ENCODE peak calls at places on chromosomes 13 and 19, in ten cellular contexts. O is Peyer's patch; H is neural progenitor cell; Q is astrocyte; C is right atrium auricular region; S is thyroid gland; B is stomach; A is CD8-positive, alpha-beta T cell; G is fibroblast of lung; W is right lobe of liver. Z is an unnamed sample.

GRCh38 chr19:57903298-57904174 is 12.9 kb downstream of the ZNF417 start:
- DNase-seq in C (no peak), Q (peak; percentile 21), H (peak; percentile 33), O (no peak), W (no peak), S (no peak), A (no peak), B (no peak), G (peak; percentile 76), Z (no peak)

GRCh38 chr13:98039964-98040363 is 86.5 kb downstream of the IPO5 start:
- DNase-seq in B (no peak), H (no peak), W (no peak), Q (no peak), C (no peak), A (no peak), O (no peak), S (no peak), G (no peak), Z (no peak)

GRCh38 chr13:102847272-102848234 is 1.7 kb downstream of the ERCC5 start:
- DNase-seq in A (no peak), O (no peak), H (peak; percentile 46), S (no peak), B (no peak), C (no peak), Q (peak; percentile 14), G (peak; percentile 70), W (no peak), Z (no peak)

GRCh38 chr13:104014803-104015645 is 948.8 kb upstream of the SLC10A2 start:
- DNase-seq in Q (peak; percentile 92), C (no peak), S (no peak), O (no peak), A (no peak), G (peak; percentile 76), B (no peak), W (no peak), H (no peak), Z (no peak)

GRCh38 chr13:84570831-84571230 is 688.6 kb upstream of the SLITRK1 start:
- DNase-seq in G (peak; percentile 4), H (no peak), S (no peak), B (no peak), W (no peak), C (no peak), A (no peak), O (no peak), Q (peak; percentile 22), Z (no peak)

GRCh38 chr13:102286326-102286725 is 115.5 kb downstream of the FGF14 start:
- DNase-seq in S (no peak), C (no peak), O (no peak), A (no peak), B (no peak), H (no peak), Q (peak; percentile 92), G (peak; percentile 97), W (no peak), Z (no peak)

GRCh38 chr19:23996549-23996948 is 81.9 kb downstream of the ZNF726 start:
- DNase-seq in A (no peak), B (no peak), S (no peak), W (no peak), H (peak; percentile 23), G (no peak), O (no peak), Q (no peak), C (no peak), Z (no peak)

GRCh38 chr19:1315470-1316166 is 29.9 kb downstream of the EFNA2 start:
- DNase-seq in B (peak; percentile 63), O (peak; percentile 34), H (peak; percentile 77), Q (peak; percentile 16), A (peak; percentile 31), C (no peak), W (peak; percentile 63), G (peak; percentile 40), S (peak; percentile 27), Z (peak; percentile 29)

GRCh38 chr19:53294786-53295441 is 27.4 kb upstream of the VN1R4 start:
- DNase-seq in B (no peak), W (no peak), S (no peak), G (peak; percentile 7), C (no peak), H (peak; percentile 29), O (no peak), Q (peak; percentile 5), A (no peak), Z (no peak)

GRCh38 chr13:29901714-29902631 is 51.6 kb upstream of the UBL3 start:
- DNase-seq in B (no peak), O (no peak), Q (peak; percentile 98), C (no peak), G (peak; percentile 96), A (peak; percentile 18), W (no peak), H (no peak), S (peak; percentile 39), Z (no peak)

GRCh38 chr19:41546386-41546789 is 29.6 kb upstream of the CEACAM21 start:
- DNase-seq in S (no peak), G (no peak), A (peak; percentile 30), O (peak; percentile 72), C (no peak), W (no peak), H (no peak), Q (no peak), B (no peak), Z (no peak)

GRCh38 chr19:47581605-47582319 is 8.8 kb upstream of the ZNF541 start:
- DNase-seq in C (no peak), Q (no peak), O (no peak), W (no peak), S (peak; percentile 97), B (peak; percentile 66), A (no peak), G (no peak), H (no peak), Z (no peak)

GRCh38 chr13:39039033-39039432 is 777 bp downstream of the NHLRC3 start:
- DNase-seq in A (no peak), B (no peak), G (no peak), W (no peak), Q (no peak), C (no peak), H (no peak), O (no peak), S (no peak), Z (no peak)

GRCh38 chr13:110376120-110376519 is 69.0 kb downstream of the COL4A2 start:
- DNase-seq in H (no peak), W (no peak), B (no peak), A (no peak), O (no peak), G (no peak), C (no peak), S (peak; percentile 67), Q (no peak), Z (no peak)

GRCh38 chr19:369876-370275 is 25.3 kb upstream of the MIER2 start:
- DNase-seq in A (no peak), O (no peak), Q (no peak), H (no peak), C (no peak), G (no peak), B (no peak), S (no peak), W (no peak), Z (no peak)

GRCh38 chr19:55616395-55616875 is 7.9 kb downstream of the ZNF784 start:
- DNase-seq in B (no peak), O (no peak), Q (no peak), W (no peak), G (no peak), S (no peak), C (no peak), H (no peak), A (no peak), Z (peak; percentile 85)

DNA sequence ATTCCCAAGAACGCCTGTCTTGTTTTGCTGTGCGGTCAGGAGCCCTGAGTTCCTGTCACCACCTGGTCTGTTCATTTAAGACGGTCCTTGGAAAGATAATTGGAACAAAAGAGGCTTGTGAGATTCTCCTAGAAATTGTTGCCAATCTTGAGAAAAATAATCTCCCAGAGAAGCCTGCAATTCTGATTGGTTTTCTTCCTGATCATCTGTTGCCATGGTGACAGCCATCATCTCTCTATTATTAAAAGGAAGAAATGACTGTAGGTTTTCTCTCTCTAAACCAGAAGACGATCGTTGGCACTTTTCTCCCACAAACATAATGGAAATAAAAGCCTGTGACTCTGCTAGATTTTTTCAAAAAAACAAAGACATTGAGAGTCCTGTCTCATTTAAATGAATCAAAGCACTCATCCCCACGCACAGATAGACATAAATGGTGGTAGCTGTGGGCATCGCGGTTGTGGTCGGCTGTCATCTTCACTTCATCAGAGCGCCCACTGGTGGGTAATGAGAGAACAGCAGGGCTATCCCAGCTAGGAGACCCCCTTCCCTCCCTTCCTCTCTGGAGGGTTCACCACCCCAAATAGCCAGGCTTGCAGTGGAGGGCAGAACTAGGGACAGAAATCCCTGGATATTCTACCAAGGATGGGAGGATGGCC is 21.7 kb upstream of the CALM3 start:
- DNase-seq in S (no peak), W (no peak), G (no peak), Q (no peak), C (no peak), O (no peak), H (peak; percentile 55), B (no peak), A (peak; percentile 53), Z (no peak)
- TF ChIP-seq CTCF in S (no peak), W (no peak), G (peak; percentile 71), Q (no peak), C (no peak), O (no peak), H (peak; percentile 68), B (peak; percentile 15), A (peak; percentile 41), Z (peak; percentile 11)

DNA sequence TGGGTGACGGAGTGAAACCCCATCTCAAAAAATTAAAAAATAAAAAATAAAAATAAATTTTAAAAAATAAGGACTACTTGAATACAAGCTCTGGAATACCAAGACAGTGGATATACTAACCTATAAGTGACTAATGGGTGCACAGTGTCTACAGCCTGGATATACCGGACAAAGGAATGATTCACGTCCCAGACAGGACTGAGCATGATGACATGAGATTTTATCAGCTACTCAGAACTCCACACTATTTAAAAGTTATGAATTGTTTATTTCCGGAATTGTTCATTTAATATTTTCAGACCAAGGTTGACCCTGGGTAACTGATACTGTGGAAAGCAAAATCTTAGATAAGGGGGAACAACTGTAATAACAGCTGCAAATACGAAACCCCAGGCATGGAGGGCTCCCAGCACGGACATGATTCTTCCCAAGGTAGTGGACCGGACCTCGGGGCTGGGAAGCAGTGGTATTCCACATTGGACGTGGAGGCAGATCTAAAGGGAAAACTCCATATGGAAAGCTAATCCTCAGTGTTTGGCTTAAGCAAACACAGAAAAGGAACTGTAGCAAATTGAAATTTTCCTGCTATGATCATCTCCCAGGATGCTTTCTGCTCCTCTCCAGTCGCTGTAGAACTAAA is 102.6 kb upstream of the TSHZ3 start:
- DNase-seq in C (no peak), S (no peak), B (no peak), Q (peak; percentile 27), W (no peak), G (no peak), H (no peak), O (no peak), A (no peak), Z (no peak)
- H3K4me3 ChIP-seq in C (no peak overlapping the region), S (no peak overlapping the region), B (no peak overlapping the region), Q (no peak overlapping the region), W (no peak overlapping the region), G (no peak overlapping the region), H (no peak overlapping the region), O (no peak overlapping the region), A (no peak overlapping the region), Z (no peak overlapping the region)

GRCh38 chr19:38730731-38731589 is 13.3 kb downstream of the CAPN12 start:
- DNase-seq in H (no peak), A (no peak), Q (no peak), S (no peak), B (no peak), C (no peak), O (no peak), W (no peak), G (no peak), Z (no peak)
- H3K4me1 ChIP-seq in H (peaks cover 7% of the 10 kb centered on the region), A (peaks cover 23% of the 10 kb centered on the region), Q (peaks cover 33% of the 10 kb centered on the region), S (peaks cover 24% of the 10 kb centered on the region), B (peaks cover 32% of the 10 kb centered on the region), C (peaks cover 74% of the 10 kb centered on the region), O (peaks cover 3% of the 10 kb centered on the region), W (peaks cover 32% of the 10 kb centered on the region), G (peaks cover 4% of the 10 kb centered on the region), Z (peaks cover 39% of the 10 kb centered on the region)

GRCh38 chr19:33226550-33227241 is 1.0 kb upstream of the SLC7A10 start:
- DNase-seq in B (peak; percentile 42), H (peak; percentile 76), C (no peak), A (no peak), O (no peak), W (no peak), S (peak; percentile 11), Q (no peak), G (peak; percentile 9), Z (peak; percentile 80)
- TF ChIP-seq CTCF in B (no peak), H (peak; percentile 29), C (no peak), A (no peak), O (no peak), W (no peak), S (no peak), Q (no peak), G (no peak), Z (no peak)

Z was measured in upper lobe of left lung.